ENCODE peak calls at places on chromosomes 3 and 15, in six cellular contexts. J is heart right ventricle, G is PC-9, C is tibial artery, U is iPS DF 6.9, V is upper lobe of right lung. Y is an unnamed sample.
A peak's percentile ranks its signal among the peaks of the same experiment; 100 is the strongest.

GRCh38 chr15:89826671-89827655 is 12.3 kb upstream of the ANPEP start:
- DNase-seq in V (peak; percentile 36), J (no peak), U (no peak), C (no peak), G (no peak), Y (no peak)

GRCh38 chr15:79978694-79979519 is 7.9 kb upstream of the BCL2A1 start:
- DNase-seq in G (no peak), C (no peak), J (no peak), U (no peak), V (no peak), Y (no peak)

GRCh38 chr15:68797157-68797556 is 23.5 kb downstream of the ANP32A start:
- DNase-seq in G (no peak), V (no peak), C (no peak), J (no peak), U (no peak), Y (no peak)

GRCh38 chr15:45429974-45430792 is 51.8 kb upstream of the GATM start:
- DNase-seq in V (peak; percentile 91), J (peak; percentile 42), G (no peak), C (peak; percentile 33), U (peak; percentile 37), Y (peak; percentile 91)

GRCh38 chr3:129460572-129460971 is 20.5 kb downstream of the IFT122 start:
- DNase-seq in U (no peak), C (no peak), G (no peak), J (no peak), V (no peak), Y (no peak)

GRCh38 chr15:28875461-28875965 is 10.3 kb upstream of the APBA2 start:
- DNase-seq in J (no peak), G (no peak), V (no peak), C (no peak), U (no peak), Y (no peak)

GRCh38 chr3:128416578-128417150 is 50.0 kb downstream of the DNAJB8 start:
- DNase-seq in C (no peak), U (no peak), G (peak; percentile 96), V (no peak), J (no peak), Y (no peak)

GRCh38 chr3:3799173-3800075 is at the start of gene LRRN1:
- DNase-seq in V (peak; percentile 85), U (peak; percentile 64), C (peak; percentile 24), J (peak; percentile 14), G (no peak), Y (no peak)

GRCh38 chr3:195542261-195542660 is 864 bp downstream of the PPP1R2 start:
- DNase-seq in U (no peak), G (no peak), C (no peak), J (no peak), V (no peak), Y (no peak)

GRCh38 chr3:56758539-56758981 is 43.2 kb downstream of the ARHGEF3 start:
- DNase-seq in C (peak; percentile 52), J (no peak), U (no peak), V (no peak), G (peak; percentile 95), Y (no peak)

GRCh38 chr3:64548200-64548889 is 139.5 kb downstream of the ADAMTS9 start:
- DNase-seq in C (peak; percentile 41), J (peak; percentile 38), G (no peak), V (no peak), U (no peak), Y (no peak)

GRCh38 chr3:121482651-121483050 is 63.1 kb downstream of the POLQ start:
- DNase-seq in V (no peak), C (no peak), G (peak; percentile 40), U (no peak), J (no peak), Y (no peak)

GRCh38 chr15:89015412-89016097 is 72.7 kb upstream of the ABHD2 start:
- DNase-seq in U (no peak), V (no peak), C (no peak), J (no peak), G (peak; percentile 40), Y (no peak)

GRCh38 chr15:56821721-56822425 is 88.6 kb upstream of the ZNF280D start:
- DNase-seq in V (no peak), J (peak; percentile 48), U (peak; percentile 48), C (no peak), G (peak; percentile 35), Y (peak; percentile 11)

GRCh38 chr15:68054658-68055223 is 626 bp downstream of the PIAS1 start:
- DNase-seq in V (peak; percentile 87), C (peak; percentile 63), J (peak; percentile 51), G (no peak), U (no peak), Y (peak; percentile 16)

GRCh38 chr3:175778994-175779393 is 919.9 kb downstream of the NAALADL2 start:
- DNase-seq in U (no peak), C (no peak), V (no peak), G (no peak), J (no peak), Y (no peak)

GRCh38 chr3:141227752-141228151 is 3.9 kb upstream of the PXYLP1 start:
- DNase-seq in G (no peak), C (no peak), V (no peak), J (no peak), U (no peak), Y (no peak)

GRCh38 chr3:98326036-98326435 is 27.6 kb upstream of the OR5K4 start:
- DNase-seq in U (no peak), V (no peak), C (no peak), J (no peak), G (no peak), Y (no peak)

GRCh38 chr15:78810003-78810376 is 1.3 kb downstream of the ADAMTS7 start:
- DNase-seq in J (no peak), C (no peak), U (no peak), V (no peak), G (no peak), Y (no peak)

GRCh38 chr3:142239421-142239820 is 14.0 kb upstream of the GK5 start:
- DNase-seq in U (no peak), G (no peak), V (no peak), J (no peak), C (no peak), Y (no peak)

GRCh38 chr15:66848666-66849392 is 146.8 kb downstream of the SMAD6 start:
- DNase-seq in G (no peak), U (no peak), V (no peak), C (no peak), J (no peak), Y (no peak)

GRCh38 chr3:170908235-170909116 is at the start of gene EIF5A2:
- DNase-seq in C (peak; percentile 96), G (peak; percentile 81), U (peak; percentile 94), V (peak; percentile 95), J (peak; percentile 95), Y (peak; percentile 90)

GRCh38 chr15:56919708-56920637 is 1.5 kb downstream of the TCF12 start:
- DNase-seq in U (no peak), V (peak; percentile 70), J (peak; percentile 30), C (peak; percentile 32), G (no peak), Y (peak; percentile 12)

GRCh38 chr3:183022935-183023516 is 42.7 kb upstream of the DCUN1D1 start:
- DNase-seq in U (no peak), V (no peak), G (no peak), C (no peak), J (no peak), Y (no peak)

GRCh38 chr15:91224750-91225380 is 124.8 kb downstream of the SV2B start:
- DNase-seq in C (no peak), U (peak; percentile 61), G (no peak), V (no peak), J (peak; percentile 21), Y (no peak)

GRCh38 chr3:31179768-31180167 is 285.3 kb upstream of the GADL1 start:
- DNase-seq in U (no peak), G (no peak), C (no peak), V (no peak), J (no peak), Y (no peak)

GRCh38 chr3:186617038-186617934 is 4.4 kb downstream of the AHSG start:
- DNase-seq in U (peak; percentile 63), V (peak; percentile 94), G (peak; percentile 100), C (peak; percentile 78), J (peak; percentile 77), Y (peak; percentile 74)

GRCh38 chr15:38671675-38672141 is 107.1 kb upstream of the RASGRP1 start:
- DNase-seq in U (no peak), C (no peak), G (no peak), V (no peak), J (no peak), Y (no peak)

GRCh38 chr3:117084739-117085270 is 375.2 kb downstream of the TUSC7 start:
- DNase-seq in J (no peak), V (no peak), U (no peak), G (no peak), C (no peak), Y (no peak)

GRCh38 chr15:72318408-72318942 is 1.5 kb downstream of the CELF6 start:
- DNase-seq in V (no peak), G (no peak), J (no peak), U (no peak), C (no peak), Y (no peak)

GRCh38 chr3:39812537-39812936 is 3.1 kb downstream of the MYRIP start:
- DNase-seq in G (no peak), C (no peak), V (no peak), J (no peak), U (no peak), Y (no peak)

GRCh38 chr3:193716155-193716554 is 123.1 kb downstream of the OPA1 start:
- DNase-seq in G (no peak), C (no peak), U (no peak), V (no peak), J (no peak), Y (no peak)
- H3K9me3 ChIP-seq in G (peaks cover 16% of the 10 kb centered on the region), C (no peaks in the 10 kb centered on the region), U (peaks cover 2% of the 10 kb centered on the region), V (no peaks in the 10 kb centered on the region), J (no peaks in the 10 kb centered on the region), Y (peaks cover 3% of the 10 kb centered on the region)

GRCh38 chr15:25175789-25176615 is 221.2 kb downstream of the SNRPN start:
- DNase-seq in V (peak; percentile 54), C (peak; percentile 15), U (no peak), J (peak; percentile 2), G (no peak), Y (peak; percentile 4)
- H3K9me3 ChIP-seq in V (peaks cover 26% of the 10 kb centered on the region), C (peaks cover 4% of the 10 kb centered on the region), U (peaks cover 18% of the 10 kb centered on the region), J (peaks cover 20% of the 10 kb centered on the region), G (no peaks in the 10 kb centered on the region), Y (no peaks in the 10 kb centered on the region)

GRCh38 chr15:81725590-81725989 is 320.2 kb downstream of the MEX3B start:
- DNase-seq in V (no peak), G (no peak), C (no peak), J (no peak), U (no peak), Y (no peak)
- H3K9me3 ChIP-seq in V (no peaks in the 10 kb centered on the region), G (no peaks in the 10 kb centered on the region), C (no peaks in the 10 kb centered on the region), J (no peaks in the 10 kb centered on the region), U (peaks cover 2% of the 10 kb centered on the region), Y (no peaks in the 10 kb centered on the region)

GRCh38 chr15:86610038-86610437 is 530.4 kb downstream of the AGBL1 start:
- DNase-seq in V (no peak), C (no peak), U (no peak), G (no peak), J (no peak), Y (no peak)
- H3K9me3 ChIP-seq in V (no peaks in the 10 kb centered on the region), C (no peaks in the 10 kb centered on the region), U (no peaks in the 10 kb centered on the region), G (no peaks in the 10 kb centered on the region), J (no peaks in the 10 kb centered on the region), Y (no peaks in the 10 kb centered on the region)

DNA sequence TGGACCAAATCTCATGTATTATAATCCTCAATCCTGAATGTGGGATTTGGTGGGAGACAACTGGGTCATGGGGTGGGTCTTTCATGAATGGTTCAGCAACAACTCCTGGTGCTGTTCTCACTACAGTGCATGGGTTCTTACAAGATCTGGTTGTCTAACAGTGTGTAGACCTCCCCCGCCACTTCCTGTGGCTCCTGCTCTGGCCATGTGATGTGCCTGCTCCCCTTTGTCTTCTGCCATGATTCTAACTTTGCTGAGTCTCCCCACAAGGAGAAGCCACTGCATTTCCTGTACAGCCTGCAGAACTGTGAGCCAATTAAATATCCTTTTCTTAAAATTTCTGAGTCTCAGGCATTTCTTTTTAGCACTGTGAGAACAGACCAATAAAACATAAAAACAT is 557.5 kb downstream of the GOLGA6L6 start:
- DNase-seq in J (no peak), U (no peak), C (no peak), G (no peak), V (no peak), Y (no peak)
- H3K9me3 ChIP-seq in J (no peaks in the 10 kb centered on the region), U (peaks cover 3% of the 10 kb centered on the region), C (no peaks in the 10 kb centered on the region), G (no peaks in the 10 kb centered on the region), V (no peaks in the 10 kb centered on the region), Y (no peaks in the 10 kb centered on the region)

Y was measured in T-helper 17 cell.